ENCODE peak calls at places on chromosome 20, in four cellular contexts. C, P, M and Y are unnamed samples.

GRCh38 chr20:56916345-56916622 is 287.2 kb downstream of the TFAP2C start:
- DNase-seq in C (no peak), P (no peak), M (no peak), Y (no peak)

GRCh38 chr20:63492982-63493381 is 5.9 kb downstream of the EEF1A2 start:
- DNase-seq in C (no peak), P (no peak), M (no peak), Y (no peak)

GRCh38 chr20:41074441-41074840 is 45.8 kb downstream of the TOP1 start:
- DNase-seq in C (no peak), P (no peak), M (no peak), Y (no peak)

GRCh38 chr20:50582591-50583234 is 72.5 kb downstream of the PTPN1 start:
- DNase-seq in C (no peak), P (no peak), M (no peak), Y (no peak)

GRCh38 chr20:20736303-20736702 is 23.9 kb upstream of the RALGAPA2 start:
- DNase-seq in C (no peak), P (no peak), M (no peak), Y (no peak)

GRCh38 chr20:34570859-34571306 is 12.4 kb downstream of the MAP1LC3A start:
- DNase-seq in C (peak), P (no peak), M (no peak), Y (no peak)

GRCh38 chr20:15267935-15268334 is 930.5 kb upstream of the FLRT3 start:
- DNase-seq in C (no peak), P (no peak), M (no peak), Y (no peak)

GRCh38 chr20:20664795-20665194 is 47.6 kb downstream of the RALGAPA2 start:
- DNase-seq in C (peak), P (peak), M (peak), Y (peak)

GRCh38 chr20:40511478-40511877 is 177.6 kb downstream of the MAFB start:
- DNase-seq in C (no peak), P (no peak), M (no peak), Y (no peak)

GRCh38 chr20:32494498-32495216 is 90.5 kb downstream of the NOL4L start:
- DNase-seq in C (no peak), P (no peak), M (no peak), Y (no peak)